ENCODE peak calls at places on chromosomes 7 and 10, in four cellular contexts. One of them, this sample, is unnamed.

GRCh38 chr10:95260397-95260881 is 30.4 kb downstream of the PDLIM1 start:
- DNase-seq in NCI-H524 treated with DMSO at 0.1 percent for 48 hours: no peak
- DNase-seq in posterior vena cava: no peak
- DNase-seq in AML-193: no peak
- DNase-seq in this sample: no peak

GRCh38 chr7:99996755-99997544 is 18.4 kb upstream of the ZKSCAN1 start:
- DNase-seq in NCI-H524 treated with DMSO at 0.1 percent for 48 hours: no peak
- DNase-seq in AML-193: no peak
- DNase-seq in posterior vena cava: no peak
- DNase-seq in this sample: no peak

GRCh38 chr7:128381161-128381821 is 19.8 kb upstream of the PRRT4 start:
- DNase-seq in NCI-H524 treated with DMSO at 0.1 percent for 48 hours: no peak
- DNase-seq in posterior vena cava: peak
- DNase-seq in AML-193: peak
- DNase-seq in this sample: no peak

GRCh38 chr10:86172296-86172695 is 194.3 kb downstream of the GRID1 start:
- DNase-seq in NCI-H524 treated with DMSO at 0.1 percent for 48 hours: peak
- DNase-seq in posterior vena cava: no peak
- DNase-seq in AML-193: no peak
- DNase-seq in this sample: no peak

GRCh38 chr10:100890696-100891271 is 22.0 kb upstream of the SLF2 start:
- DNase-seq in NCI-H524 treated with DMSO at 0.1 percent for 48 hours: no peak
- DNase-seq in posterior vena cava: no peak
- DNase-seq in AML-193: no peak
- DNase-seq in this sample: no peak

GRCh38 chr7:1090236-1090635 is 2.3 kb downstream of the GPER1 start:
- DNase-seq in NCI-H524 treated with DMSO at 0.1 percent for 48 hours: no peak
- DNase-seq in posterior vena cava: no peak
- DNase-seq in AML-193: no peak
- DNase-seq in this sample: no peak

GRCh38 chr7:157609516-157609915 is 272.7 kb downstream of the DNAJB6 start:
- DNase-seq in AML-193: no peak
- DNase-seq in posterior vena cava: peak
- DNase-seq in NCI-H524 treated with DMSO at 0.1 percent for 48 hours: no peak
- DNase-seq in this sample: no peak

GRCh38 chr7:147308539-147308938 is 1191.9 kb downstream of the CNTNAP2 start:
- DNase-seq in AML-193: no peak
- DNase-seq in posterior vena cava: no peak
- DNase-seq in NCI-H524 treated with DMSO at 0.1 percent for 48 hours: no peak
- DNase-seq in this sample: no peak

GRCh38 chr7:40822861-40823260 is 688.1 kb downstream of the SUGCT start:
- DNase-seq in AML-193: no peak
- DNase-seq in NCI-H524 treated with DMSO at 0.1 percent for 48 hours: no peak
- DNase-seq in posterior vena cava: no peak
- DNase-seq in this sample: no peak

GRCh38 chr7:139482662-139483466 is 609 bp downstream of the KLRG2 start:
- DNase-seq in posterior vena cava: no peak
- DNase-seq in AML-193: no peak
- DNase-seq in NCI-H524 treated with DMSO at 0.1 percent for 48 hours: no peak
- DNase-seq in this sample: peak

GRCh38 chr7:131040467-131040932 is 287.2 kb upstream of the MKLN1 start:
- DNase-seq in NCI-H524 treated with DMSO at 0.1 percent for 48 hours: no peak
- DNase-seq in AML-193: peak
- DNase-seq in posterior vena cava: no peak
- DNase-seq in this sample: peak

GRCh38 chr7:46385662-46386309 is 464.7 kb upstream of the IGFBP3 start:
- DNase-seq in posterior vena cava: no peak
- DNase-seq in NCI-H524 treated with DMSO at 0.1 percent for 48 hours: no peak
- DNase-seq in AML-193: no peak
- DNase-seq in this sample: no peak

GRCh38 chr10:120943542-120943941 is 92.4 kb downstream of the WDR11 start:
- DNase-seq in AML-193: no peak
- DNase-seq in posterior vena cava: no peak
- DNase-seq in NCI-H524 treated with DMSO at 0.1 percent for 48 hours: no peak
- DNase-seq in this sample: no peak

GRCh38 chr7:95598511-95598910 is 2.2 kb upstream of the PDK4 start:
- DNase-seq in NCI-H524 treated with DMSO at 0.1 percent for 48 hours: no peak
- DNase-seq in posterior vena cava: no peak
- DNase-seq in AML-193: no peak
- DNase-seq in this sample: no peak

GRCh38 chr7:91264924-91265681 is 870 bp downstream of the FZD1 start:
- DNase-seq in posterior vena cava: peak
- DNase-seq in NCI-H524 treated with DMSO at 0.1 percent for 48 hours: no peak
- DNase-seq in AML-193: peak
- DNase-seq in this sample: no peak

GRCh38 chr7:41536116-41536515 is 166.8 kb downstream of the INHBA start:
- DNase-seq in AML-193: no peak
- DNase-seq in NCI-H524 treated with DMSO at 0.1 percent for 48 hours: no peak
- DNase-seq in posterior vena cava: no peak
- DNase-seq in this sample: no peak

GRCh38 chr7:51210766-51211165 is 105.8 kb downstream of the COBL start:
- DNase-seq in AML-193: no peak
- DNase-seq in NCI-H524 treated with DMSO at 0.1 percent for 48 hours: no peak
- DNase-seq in posterior vena cava: no peak
- DNase-seq in this sample: no peak

GRCh38 chr10:108147346-108147745 is 982.8 kb upstream of the SORCS1 start:
- DNase-seq in NCI-H524 treated with DMSO at 0.1 percent for 48 hours: no peak
- DNase-seq in AML-193: no peak
- DNase-seq in posterior vena cava: no peak
- DNase-seq in this sample: no peak

GRCh38 chr10:97585439-97585811 is 1.2 kb downstream of the HOGA1 start:
- DNase-seq in NCI-H524 treated with DMSO at 0.1 percent for 48 hours: no peak
- DNase-seq in AML-193: no peak
- DNase-seq in posterior vena cava: no peak
- DNase-seq in this sample: no peak

GRCh38 chr10:111479966-111480365 is 403.1 kb downstream of the ADRA2A start:
- DNase-seq in posterior vena cava: no peak
- DNase-seq in NCI-H524 treated with DMSO at 0.1 percent for 48 hours: no peak
- DNase-seq in AML-193: no peak
- DNase-seq in this sample: no peak

GRCh38 chr7:98470131-98470985 is 69.5 kb upstream of the BAIAP2L1 start:
- DNase-seq in AML-193: no peak
- DNase-seq in posterior vena cava: no peak
- DNase-seq in NCI-H524 treated with DMSO at 0.1 percent for 48 hours: no peak
- DNase-seq in this sample: peak